ENCODE peak calls at places on chromosome 15, in eight cellular contexts. One of them, this sample, is unnamed.

GRCh38 chr15:101614761-101615160 is 37.4 kb downstream of the TM2D3 start:
- DNase-seq in GM23248: no peak
- DNase-seq in psoas muscle: no peak
- DNase-seq in NCI-H2227 treated with DMSO at 0.1 percent for 48 hours: no peak
- DNase-seq in NCI-H1105 treated with DMSO at 0.1 percent for 48 hours: no peak
- DNase-seq in activated T-cell treated with anti-CD3 and anti-CD28 coated beads for 1 hour: no peak
- DNase-seq in astrocyte of the spinal cord: no peak
- DNase-seq in hepatocyte: no peak
- DNase-seq in this sample: no peak

GRCh38 chr15:31267161-31268107 is 59.2 kb upstream of the KLF13 start:
- DNase-seq in GM23248: no peak
- DNase-seq in psoas muscle: peak
- DNase-seq in NCI-H2227 treated with DMSO at 0.1 percent for 48 hours: no peak
- DNase-seq in NCI-H1105 treated with DMSO at 0.1 percent for 48 hours: no peak
- DNase-seq in activated T-cell treated with anti-CD3 and anti-CD28 coated beads for 1 hour: no peak
- DNase-seq in astrocyte of the spinal cord: no peak
- DNase-seq in hepatocyte: no peak
- DNase-seq in this sample: no peak

GRCh38 chr15:39887832-39888231 is 32.2 kb downstream of the GPR176 start:
- DNase-seq in GM23248: peak
- DNase-seq in psoas muscle: no peak
- DNase-seq in NCI-H2227 treated with DMSO at 0.1 percent for 48 hours: no peak
- DNase-seq in NCI-H1105 treated with DMSO at 0.1 percent for 48 hours: no peak
- DNase-seq in activated T-cell treated with anti-CD3 and anti-CD28 coated beads for 1 hour: no peak
- DNase-seq in astrocyte of the spinal cord: peak
- DNase-seq in hepatocyte: peak
- DNase-seq in this sample: no peak

GRCh38 chr15:46280753-46281521 is 646.1 kb downstream of the SQOR start:
- DNase-seq in GM23248: no peak
- DNase-seq in psoas muscle: no peak
- DNase-seq in NCI-H2227 treated with DMSO at 0.1 percent for 48 hours: no peak
- DNase-seq in NCI-H1105 treated with DMSO at 0.1 percent for 48 hours: peak
- DNase-seq in activated T-cell treated with anti-CD3 and anti-CD28 coated beads for 1 hour: no peak
- DNase-seq in astrocyte of the spinal cord: no peak
- DNase-seq in hepatocyte: peak
- DNase-seq in this sample: no peak

GRCh38 chr15:77208222-77208621 is 137.3 kb upstream of the TSPAN3 start:
- DNase-seq in GM23248: no peak
- DNase-seq in psoas muscle: no peak
- DNase-seq in NCI-H2227 treated with DMSO at 0.1 percent for 48 hours: no peak
- DNase-seq in NCI-H1105 treated with DMSO at 0.1 percent for 48 hours: no peak
- DNase-seq in activated T-cell treated with anti-CD3 and anti-CD28 coated beads for 1 hour: no peak
- DNase-seq in astrocyte of the spinal cord: no peak
- DNase-seq in hepatocyte: no peak
- DNase-seq in this sample: no peak

GRCh38 chr15:80639168-80639555 is 55.9 kb upstream of the ABHD17C start:
- DNase-seq in GM23248: no peak
- DNase-seq in psoas muscle: no peak
- DNase-seq in NCI-H2227 treated with DMSO at 0.1 percent for 48 hours: no peak
- DNase-seq in NCI-H1105 treated with DMSO at 0.1 percent for 48 hours: no peak
- DNase-seq in activated T-cell treated with anti-CD3 and anti-CD28 coated beads for 1 hour: no peak
- DNase-seq in astrocyte of the spinal cord: no peak
- DNase-seq in hepatocyte: no peak
- DNase-seq in this sample: no peak

GRCh38 chr15:72200395-72201237 is 3.0 kb upstream of the GRAMD2A start:
- DNase-seq in GM23248: no peak
- DNase-seq in psoas muscle: no peak
- DNase-seq in NCI-H2227 treated with DMSO at 0.1 percent for 48 hours: no peak
- DNase-seq in NCI-H1105 treated with DMSO at 0.1 percent for 48 hours: no peak
- DNase-seq in activated T-cell treated with anti-CD3 and anti-CD28 coated beads for 1 hour: no peak
- DNase-seq in astrocyte of the spinal cord: no peak
- DNase-seq in hepatocyte: no peak
- DNase-seq in this sample: no peak

GRCh38 chr15:77013786-77014136 is 18.8 kb downstream of the PSTPIP1 start:
- DNase-seq in GM23248: no peak
- DNase-seq in psoas muscle: peak
- DNase-seq in NCI-H2227 treated with DMSO at 0.1 percent for 48 hours: no peak
- DNase-seq in NCI-H1105 treated with DMSO at 0.1 percent for 48 hours: no peak
- DNase-seq in activated T-cell treated with anti-CD3 and anti-CD28 coated beads for 1 hour: peak
- DNase-seq in astrocyte of the spinal cord: no peak
- DNase-seq in hepatocyte: no peak
- DNase-seq in this sample: peak

GRCh38 chr15:71323604-71324003 is 208.3 kb downstream of the THSD4 start:
- DNase-seq in GM23248: no peak
- DNase-seq in psoas muscle: no peak
- DNase-seq in NCI-H2227 treated with DMSO at 0.1 percent for 48 hours: no peak
- DNase-seq in NCI-H1105 treated with DMSO at 0.1 percent for 48 hours: no peak
- DNase-seq in activated T-cell treated with anti-CD3 and anti-CD28 coated beads for 1 hour: no peak
- DNase-seq in astrocyte of the spinal cord: no peak
- DNase-seq in hepatocyte: no peak
- DNase-seq in this sample: no peak

GRCh38 chr15:73329501-73330200 is 39.1 kb downstream of the HCN4 start:
- DNase-seq in GM23248: no peak
- DNase-seq in psoas muscle: no peak
- DNase-seq in NCI-H2227 treated with DMSO at 0.1 percent for 48 hours: no peak
- DNase-seq in NCI-H1105 treated with DMSO at 0.1 percent for 48 hours: no peak
- DNase-seq in activated T-cell treated with anti-CD3 and anti-CD28 coated beads for 1 hour: no peak
- DNase-seq in astrocyte of the spinal cord: no peak
- DNase-seq in hepatocyte: no peak
- DNase-seq in this sample: no peak

GRCh38 chr15:86076468-86076867 is 3.2 kb upstream of the AGBL1 start:
- DNase-seq in GM23248: no peak
- DNase-seq in psoas muscle: no peak
- DNase-seq in NCI-H2227 treated with DMSO at 0.1 percent for 48 hours: no peak
- DNase-seq in NCI-H1105 treated with DMSO at 0.1 percent for 48 hours: no peak
- DNase-seq in activated T-cell treated with anti-CD3 and anti-CD28 coated beads for 1 hour: no peak
- DNase-seq in astrocyte of the spinal cord: no peak
- DNase-seq in hepatocyte: no peak
- DNase-seq in this sample: no peak

GRCh38 chr15:48424076-48424475 is 92.8 kb downstream of the DUT start:
- DNase-seq in GM23248: peak
- DNase-seq in psoas muscle: no peak
- DNase-seq in NCI-H2227 treated with DMSO at 0.1 percent for 48 hours: no peak
- DNase-seq in NCI-H1105 treated with DMSO at 0.1 percent for 48 hours: no peak
- DNase-seq in activated T-cell treated with anti-CD3 and anti-CD28 coated beads for 1 hour: no peak
- DNase-seq in astrocyte of the spinal cord: no peak
- DNase-seq in hepatocyte: no peak
- DNase-seq in this sample: no peak

GRCh38 chr15:91104111-91104510 is 4.1 kb downstream of the SV2B start:
- DNase-seq in GM23248: no peak
- DNase-seq in psoas muscle: no peak
- DNase-seq in NCI-H2227 treated with DMSO at 0.1 percent for 48 hours: no peak
- DNase-seq in NCI-H1105 treated with DMSO at 0.1 percent for 48 hours: no peak
- DNase-seq in activated T-cell treated with anti-CD3 and anti-CD28 coated beads for 1 hour: no peak
- DNase-seq in astrocyte of the spinal cord: no peak
- DNase-seq in hepatocyte: no peak
- DNase-seq in this sample: no peak

GRCh38 chr15:31977138-31977537 is 53.2 kb upstream of the CHRNA7 start:
- DNase-seq in GM23248: no peak
- DNase-seq in psoas muscle: no peak
- DNase-seq in NCI-H2227 treated with DMSO at 0.1 percent for 48 hours: no peak
- DNase-seq in NCI-H1105 treated with DMSO at 0.1 percent for 48 hours: no peak
- DNase-seq in activated T-cell treated with anti-CD3 and anti-CD28 coated beads for 1 hour: no peak
- DNase-seq in astrocyte of the spinal cord: no peak
- DNase-seq in hepatocyte: no peak
- DNase-seq in this sample: no peak

GRCh38 chr15:45157974-45158373 is 28.2 kb downstream of the DUOX1 start:
- DNase-seq in GM23248: peak
- DNase-seq in psoas muscle: no peak
- DNase-seq in NCI-H2227 treated with DMSO at 0.1 percent for 48 hours: no peak
- DNase-seq in NCI-H1105 treated with DMSO at 0.1 percent for 48 hours: no peak
- DNase-seq in activated T-cell treated with anti-CD3 and anti-CD28 coated beads for 1 hour: no peak
- DNase-seq in astrocyte of the spinal cord: peak
- DNase-seq in hepatocyte: peak
- DNase-seq in this sample: no peak

GRCh38 chr15:99976811-99977271 is 243.6 kb upstream of the LYSMD4 start:
- DNase-seq in GM23248: peak
- DNase-seq in psoas muscle: peak
- DNase-seq in NCI-H2227 treated with DMSO at 0.1 percent for 48 hours: no peak
- DNase-seq in NCI-H1105 treated with DMSO at 0.1 percent for 48 hours: no peak
- DNase-seq in activated T-cell treated with anti-CD3 and anti-CD28 coated beads for 1 hour: no peak
- DNase-seq in astrocyte of the spinal cord: peak
- DNase-seq in hepatocyte: peak
- DNase-seq in this sample: no peak

GRCh38 chr15:35690698-35691116 is 144.7 kb upstream of the DPH6 start:
- DNase-seq in GM23248: peak
- DNase-seq in psoas muscle: no peak
- DNase-seq in NCI-H2227 treated with DMSO at 0.1 percent for 48 hours: no peak
- DNase-seq in NCI-H1105 treated with DMSO at 0.1 percent for 48 hours: no peak
- DNase-seq in activated T-cell treated with anti-CD3 and anti-CD28 coated beads for 1 hour: no peak
- DNase-seq in astrocyte of the spinal cord: peak
- DNase-seq in hepatocyte: peak
- DNase-seq in this sample: no peak

This sample was measured in T-helper 9 cell.